ENCODE peak calls at places on chromosomes 13 and 19, in four cellular contexts. One of them, this sample, is unnamed. For H3K36me3, the result is how much of the 10 kb centered on the place peaks cover.

GRCh38 chr19:41521860-41522555 is 54.0 kb upstream of the CEACAM21 start:
- DNase-seq in HepG2: no peak
- DNase-seq in stomach: no peak
- DNase-seq in endothelial cell of umbilical vein: no peak
- DNase-seq in this sample: no peak

GRCh38 chr19:17103177-17103576 is 27.6 kb downstream of the MYO9B start:
- DNase-seq in endothelial cell of umbilical vein: peak
- DNase-seq in HepG2: peak
- DNase-seq in stomach: peak
- DNase-seq in this sample: no peak

GRCh38 chr19:47157455-47158321 is 27.1 kb downstream of the SAE1 start:
- DNase-seq in HepG2: no peak
- DNase-seq in endothelial cell of umbilical vein: peak
- DNase-seq in stomach: peak
- DNase-seq in this sample: peak

GRCh38 chr19:6216996-6217751 is 62.6 kb downstream of the MLLT1 start:
- DNase-seq in stomach: no peak
- DNase-seq in HepG2: no peak
- DNase-seq in endothelial cell of umbilical vein: no peak
- DNase-seq in this sample: peak

GRCh38 chr13:104953588-104953987 is 1581.9 kb downstream of the EFNB2 start:
- DNase-seq in endothelial cell of umbilical vein: no peak
- DNase-seq in stomach: no peak
- DNase-seq in HepG2: no peak
- DNase-seq in this sample: no peak

GRCh38 chr13:98507060-98507797 is 69.7 kb downstream of the STK24 start:
- DNase-seq in stomach: peak
- DNase-seq in endothelial cell of umbilical vein: peak
- DNase-seq in HepG2: peak
- DNase-seq in this sample: peak

GRCh38 chr19:49422407-49423277 is 599 bp downstream of the PTH2 start:
- DNase-seq in endothelial cell of umbilical vein: peak
- DNase-seq in stomach: no peak
- DNase-seq in HepG2: no peak
- DNase-seq in this sample: no peak

GRCh38 chr19:58362272-58362994 is at the start of gene ZNF497:
- DNase-seq in HepG2: peak
- DNase-seq in endothelial cell of umbilical vein: peak
- DNase-seq in stomach: peak
- DNase-seq in this sample: peak

GRCh38 chr19:41264581-41265375 is 606 bp downstream of the HNRNPUL1 start:
- DNase-seq in stomach: peak
- DNase-seq in HepG2: peak
- DNase-seq in endothelial cell of umbilical vein: peak
- DNase-seq in this sample: peak

GRCh38 chr13:34469212-34469983 is 472.7 kb upstream of the NBEA start:
- DNase-seq in HepG2: no peak
- DNase-seq in endothelial cell of umbilical vein: peak
- DNase-seq in stomach: no peak
- DNase-seq in this sample: no peak

GRCh38 chr13:99230991-99231390 is 27.2 kb downstream of the GPR18 start:
- DNase-seq in endothelial cell of umbilical vein: no peak
- DNase-seq in HepG2: no peak
- DNase-seq in stomach: no peak
- DNase-seq in this sample: no peak

GRCh38 chr19:40392894-40393517 is 3.0 kb upstream of the HIPK4 start:
- DNase-seq in HepG2: peak
- DNase-seq in endothelial cell of umbilical vein: no peak
- DNase-seq in stomach: peak
- DNase-seq in this sample: no peak

GRCh38 chr13:30796132-30796832 is 60.9 kb downstream of the ALOX5AP start:
- DNase-seq in HepG2: no peak
- DNase-seq in endothelial cell of umbilical vein: peak
- DNase-seq in stomach: no peak
- DNase-seq in this sample: peak

GRCh38 chr19:1265611-1266115 is 3.5 kb upstream of the CIRBP start:
- DNase-seq in stomach: no peak
- DNase-seq in endothelial cell of umbilical vein: peak
- DNase-seq in HepG2: no peak
- DNase-seq in this sample: peak

GRCh38 chr13:86725105-86725504 is 925.9 kb upstream of the SLITRK6 start:
- DNase-seq in HepG2: no peak
- DNase-seq in endothelial cell of umbilical vein: no peak
- DNase-seq in stomach: no peak
- DNase-seq in this sample: no peak

GRCh38 chr13:99311748-99312492 is 4.7 kb upstream of the GPR183 start:
- DNase-seq in endothelial cell of umbilical vein: no peak
- DNase-seq in HepG2: no peak
- DNase-seq in stomach: no peak
- DNase-seq in this sample: peak

GRCh38 chr13:100131863-100132574 is 43.1 kb downstream of the PCCA start:
- DNase-seq in endothelial cell of umbilical vein: peak
- DNase-seq in HepG2: peak
- DNase-seq in stomach: no peak
- DNase-seq in this sample: no peak

GRCh38 chr13:81487151-81487550 is 1146.2 kb upstream of the SPRY2 start:
- DNase-seq in stomach: no peak
- DNase-seq in endothelial cell of umbilical vein: no peak
- DNase-seq in HepG2: peak
- DNase-seq in this sample: no peak

DNA sequence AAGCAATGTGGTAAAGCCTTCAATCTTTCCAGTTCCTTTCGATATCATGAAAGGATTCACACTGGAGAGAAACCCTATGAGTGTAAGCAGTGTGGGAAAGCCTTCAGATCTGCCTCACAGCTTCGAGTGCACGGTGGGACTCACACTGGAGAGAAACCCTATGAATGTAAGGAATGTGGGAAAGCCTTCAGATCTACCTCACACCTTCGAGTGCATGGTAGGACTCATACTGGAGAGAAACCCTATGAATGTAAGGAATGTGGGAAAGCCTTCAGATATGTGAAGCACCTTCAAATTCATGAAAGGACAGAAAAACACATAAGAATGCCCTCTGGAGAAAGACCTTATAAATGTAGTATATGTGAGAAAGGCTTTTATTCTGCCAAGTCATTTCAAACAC is 15.6 kb upstream of the ZNF763 start:
- DNase-seq in HepG2: no peak
- DNase-seq in stomach: no peak
- DNase-seq in endothelial cell of umbilical vein: no peak
- DNase-seq in this sample: no peak
- H3K36me3 ChIP-seq in HepG2: under half
- H3K36me3 ChIP-seq in stomach: half or more
- H3K36me3 ChIP-seq in endothelial cell of umbilical vein: under half
- H3K36me3 ChIP-seq in this sample: half or more

DNA sequence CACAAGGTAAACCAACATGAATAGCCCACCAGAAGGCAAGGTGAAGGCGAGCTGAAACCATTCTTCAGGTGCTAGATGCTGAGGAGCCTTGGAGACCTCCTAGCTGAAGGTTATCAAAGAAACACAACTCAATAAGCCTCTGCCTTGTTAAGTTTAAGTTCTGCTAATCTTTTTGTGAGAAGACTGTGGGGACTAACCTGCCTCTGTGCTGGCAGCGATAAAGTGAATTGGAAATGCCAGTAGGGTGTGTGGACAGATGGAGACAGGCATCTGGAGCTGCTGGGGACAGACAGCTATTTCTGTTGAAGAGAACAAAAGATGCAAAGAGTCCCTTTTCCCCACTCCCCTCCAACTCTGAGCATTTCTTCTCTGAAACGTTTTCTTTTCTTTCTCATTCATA is 33.5 kb upstream of the FLT1 start:
- DNase-seq in stomach: no peak
- DNase-seq in endothelial cell of umbilical vein: no peak
- DNase-seq in HepG2: no peak
- DNase-seq in this sample: no peak
- TF ChIP-seq POLR2AphosphoS5 in stomach: no peak
- TF ChIP-seq POLR2AphosphoS5 in endothelial cell of umbilical vein: no peak
- TF ChIP-seq POLR2AphosphoS5 in HepG2: no peak
- TF ChIP-seq POLR2AphosphoS5 in this sample: no peak

GRCh38 chr19:3721131-3721899 is 13.1 kb downstream of the TJP3 start:
- DNase-seq in stomach: peak
- DNase-seq in HepG2: peak
- DNase-seq in endothelial cell of umbilical vein: peak
- DNase-seq in this sample: peak
- TF ChIP-seq POLR2A in stomach: no peak
- TF ChIP-seq POLR2A in HepG2: no peak
- TF ChIP-seq POLR2A in endothelial cell of umbilical vein: no peak
- TF ChIP-seq POLR2A in this sample: no peak

GRCh38 chr19:38834590-38834989 is 3.0 kb upstream of the ECH1 start:
- DNase-seq in endothelial cell of umbilical vein: no peak
- DNase-seq in stomach: no peak
- DNase-seq in HepG2: no peak
- DNase-seq in this sample: no peak
- H3K36me3 ChIP-seq in endothelial cell of umbilical vein: under half
- H3K36me3 ChIP-seq in stomach: half or more
- H3K36me3 ChIP-seq in HepG2: under half
- H3K36me3 ChIP-seq in this sample: under half

GRCh38 chr19:14006766-14007562 is 844 bp upstream of the RFX1 start:
- DNase-seq in endothelial cell of umbilical vein: no peak
- DNase-seq in stomach: no peak
- DNase-seq in HepG2: no peak
- DNase-seq in this sample: no peak
- TF ChIP-seq POLR2AphosphoS5 in endothelial cell of umbilical vein: peak
- TF ChIP-seq POLR2AphosphoS5 in stomach: no peak
- TF ChIP-seq POLR2AphosphoS5 in HepG2: peak
- TF ChIP-seq POLR2AphosphoS5 in this sample: peak

GRCh38 chr19:44752816-44753618 is 4.5 kb downstream of the BCL3 start:
- DNase-seq in endothelial cell of umbilical vein: peak
- DNase-seq in stomach: peak
- DNase-seq in HepG2: peak
- DNase-seq in this sample: peak
- TF ChIP-seq POLR2A in endothelial cell of umbilical vein: peak
- TF ChIP-seq POLR2A in stomach: no peak
- TF ChIP-seq POLR2A in HepG2: no peak
- TF ChIP-seq POLR2A in this sample: no peak

GRCh38 chr13:91406619-91407018 is 8.2 kb downstream of the GPC5 start:
- DNase-seq in HepG2: peak
- DNase-seq in stomach: no peak
- DNase-seq in endothelial cell of umbilical vein: peak
- DNase-seq in this sample: no peak

GRCh38 chr13:91405240-91405639 is 6.8 kb downstream of the GPC5 start:
- DNase-seq in endothelial cell of umbilical vein: no peak
- DNase-seq in stomach: no peak
- DNase-seq in HepG2: no peak
- DNase-seq in this sample: no peak

DNA sequence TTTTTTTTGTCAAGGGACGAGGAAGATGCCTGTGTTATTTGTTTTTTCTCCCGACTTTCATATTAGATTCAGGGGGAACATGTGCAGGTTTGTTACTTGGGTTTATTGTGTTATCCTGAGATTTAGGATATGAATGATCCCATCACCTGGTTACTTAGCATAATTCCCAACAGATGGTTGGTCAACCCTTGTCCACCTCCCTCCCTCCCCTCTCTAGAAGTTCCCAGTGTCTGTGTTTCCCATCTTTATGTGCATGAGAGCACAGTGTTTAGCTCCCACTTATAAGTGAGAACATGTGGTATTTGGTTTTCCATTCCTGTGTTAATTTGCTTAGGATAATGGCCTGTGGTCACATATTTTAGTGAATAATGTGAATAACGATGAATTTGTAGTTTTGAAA is 11.2 kb downstream of the GPC5 start:
- DNase-seq in stomach: no peak
- DNase-seq in endothelial cell of umbilical vein: no peak
- DNase-seq in HepG2: no peak
- DNase-seq in this sample: no peak
- H3K36me3 ChIP-seq in stomach: under half
- H3K36me3 ChIP-seq in endothelial cell of umbilical vein: under half
- H3K36me3 ChIP-seq in HepG2: under half
- H3K36me3 ChIP-seq in this sample: under half

DNA sequence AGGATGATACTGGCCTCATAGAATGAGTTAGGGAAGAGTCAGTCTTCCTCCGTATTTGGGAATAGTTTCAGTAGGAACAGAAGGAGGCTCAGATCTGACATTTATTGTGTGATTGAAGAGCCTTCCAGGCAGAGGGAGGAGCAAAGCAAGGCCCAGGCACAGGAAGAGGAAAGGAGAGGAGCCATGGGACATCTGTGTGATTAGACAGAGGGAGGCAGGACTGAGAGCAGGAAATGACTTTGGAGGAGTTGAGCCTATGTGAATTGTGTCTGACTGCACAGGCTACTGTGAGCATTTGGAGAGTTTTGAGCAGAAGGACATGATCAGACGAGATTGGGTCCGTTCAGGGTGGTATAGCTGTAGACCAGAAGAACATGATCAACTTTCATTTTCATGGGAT is 8.5 kb downstream of the SIGLEC7 start:
- DNase-seq in HepG2: no peak
- DNase-seq in endothelial cell of umbilical vein: no peak
- DNase-seq in stomach: no peak
- DNase-seq in this sample: no peak
- TF ChIP-seq POLR2AphosphoS5 in HepG2: no peak
- TF ChIP-seq POLR2AphosphoS5 in endothelial cell of umbilical vein: no peak
- TF ChIP-seq POLR2AphosphoS5 in stomach: no peak
- TF ChIP-seq POLR2AphosphoS5 in this sample: no peak

DNA sequence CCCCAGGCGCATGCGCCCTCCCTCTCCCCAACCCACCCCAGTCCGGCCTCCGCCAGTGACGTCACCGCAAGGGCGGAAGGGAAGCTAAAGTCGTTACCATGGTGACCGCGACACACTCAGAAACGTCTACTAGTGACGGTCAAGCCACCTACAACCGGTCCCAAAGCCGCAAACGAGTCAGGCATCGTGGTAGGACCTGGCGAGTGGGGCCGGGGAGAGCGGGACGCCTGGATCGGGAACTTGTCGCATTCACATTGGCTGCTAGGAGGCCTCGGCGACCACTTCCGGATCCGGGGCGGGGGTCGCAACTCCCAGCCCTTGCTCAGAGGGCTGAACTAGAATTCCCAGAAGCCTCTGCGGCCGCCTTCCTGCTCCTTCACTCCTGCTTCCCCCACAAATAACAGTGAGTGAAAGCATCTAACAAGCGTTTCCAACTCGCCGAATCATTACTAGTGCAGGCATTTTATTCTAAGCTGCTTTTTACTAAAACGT is at the start of gene ZSCAN5A:
- DNase-seq in endothelial cell of umbilical vein: peak
- DNase-seq in HepG2: peak
- DNase-seq in stomach: peak
- DNase-seq in this sample: peak
- TF ChIP-seq POLR2A in endothelial cell of umbilical vein: peak
- TF ChIP-seq POLR2A in HepG2: peak
- TF ChIP-seq POLR2A in stomach: no peak
- TF ChIP-seq POLR2A in this sample: peak

This sample was measured in sigmoid colon.